ENCODE peak calls at places on chromosomes 5 and 9, in seven cellular contexts. C is right atrium auricular region, K is AG04450, F is heart left ventricle, I is fibroblast of lung, D is AG09309, Z is IMR-90. Q is an unnamed sample.

GRCh38 chr9:130732131-130732530 is 38.6 kb downstream of the EXOSC2 start:
- DNase-seq in K (no peak), F (no peak), D (no peak), C (no peak), I (peak; percentile 18), Z (peak; percentile 31), Q (no peak)

GRCh38 chr9:34984049-34984448 is 5.5 kb upstream of the DNAJB5 start:
- DNase-seq in D (no peak), I (peak; percentile 24), K (no peak), F (no peak), Z (peak; percentile 48), C (no peak), Q (no peak)

GRCh38 chr5:94564812-94565211 is 53.6 kb downstream of the KIAA0825 start:
- DNase-seq in I (no peak), C (no peak), Z (no peak), F (no peak), D (no peak), K (no peak), Q (no peak)

GRCh38 chr9:95018099-95018927 is 291.8 kb downstream of the AOPEP start:
- DNase-seq in I (peak; percentile 92), Z (peak; percentile 97), F (peak; percentile 65), C (no peak), K (peak; percentile 69), D (peak; percentile 88), Q (peak; percentile 24)

GRCh38 chr9:74770508-74771261 is 117.0 kb downstream of the TRPM6 start:
- DNase-seq in Z (no peak), C (no peak), D (no peak), K (no peak), I (no peak), F (peak; percentile 8), Q (peak; percentile 27)

GRCh38 chr9:70936536-70936935 is 184.9 kb downstream of the TRPM3 start:
- DNase-seq in I (no peak), K (no peak), Z (no peak), C (no peak), D (no peak), F (no peak), Q (no peak)

GRCh38 chr9:137128158-137129088 is 10.5 kb upstream of the GRIN1 start:
- DNase-seq in I (no peak), Z (no peak), D (no peak), C (no peak), K (no peak), F (no peak), Q (no peak)

GRCh38 chr9:100580255-100580654 is 2.4 kb downstream of the CAVIN4 start:
- DNase-seq in D (no peak), C (no peak), K (no peak), I (no peak), F (no peak), Z (no peak), Q (no peak)

GRCh38 chr5:171462928-171463843 is 43.7 kb downstream of the FGF18 start:
- DNase-seq in K (no peak), F (no peak), I (peak; percentile 65), C (no peak), D (no peak), Z (peak; percentile 13), Q (no peak)

GRCh38 chr5:132962429-132962928 is 955 bp downstream of the AFF4 start:
- DNase-seq in C (no peak), Z (peak; percentile 76), K (no peak), I (peak; percentile 87), D (no peak), F (peak; percentile 29), Q (peak; percentile 31)

GRCh38 chr5:139241139-139241538 is 43.0 kb upstream of the SIL1 start:
- DNase-seq in C (no peak), F (no peak), Z (no peak), K (no peak), D (no peak), I (no peak), Q (no peak)

GRCh38 chr9:82726404-82727276 is 336.3 kb downstream of the RASEF start:
- DNase-seq in Z (no peak), C (no peak), I (no peak), F (no peak), K (no peak), D (no peak), Q (no peak)

GRCh38 chr9:124267271-124267807 is 9.6 kb downstream of the NEK6 start:
- DNase-seq in Z (peak; percentile 85), K (no peak), D (no peak), C (no peak), F (no peak), I (peak; percentile 56), Q (no peak)

GRCh38 chr5:160262151-160262550 is 32.8 kb downstream of the FABP6 start:
- DNase-seq in C (no peak), K (no peak), Z (no peak), D (no peak), F (no peak), I (no peak), Q (no peak)

GRCh38 chr5:142246-142810 is 49.0 kb upstream of the LRRC14B start:
- DNase-seq in Z (no peak), I (no peak), C (no peak), K (no peak), D (no peak), F (no peak), Q (no peak)
- TF ChIP-seq CTCF in Z (no peak), I (no peak), C (no peak), K (no peak), D (no peak), F (no peak), Q (no peak)

GRCh38 chr5:117379521-117379920 is 804.9 kb upstream of the SEMA6A start:
- DNase-seq in Z (no peak), D (no peak), K (no peak), C (no peak), I (no peak), F (no peak), Q (no peak)
- TF ChIP-seq CTCF in Z (no peak), D (no peak), K (no peak), C (no peak), I (no peak), F (no peak), Q (no peak)

GRCh38 chr5:128491291-128491690 is 46.8 kb downstream of the FBN2 start:
- DNase-seq in C (no peak), I (peak; percentile 5), Z (peak; percentile 23), F (no peak), D (no peak), K (no peak), Q (no peak)

GRCh38 chr5:128493657-128494329 is 44.3 kb downstream of the FBN2 start:
- DNase-seq in C (no peak), D (no peak), Z (peak; percentile 8), I (no peak), F (no peak), K (no peak), Q (no peak)

GRCh38 chr5:128498844-128499455 is 39.1 kb downstream of the FBN2 start:
- DNase-seq in Z (peak; percentile 79), I (peak; percentile 84), F (peak; percentile 17), K (peak; percentile 54), C (no peak), D (peak; percentile 41), Q (peak; percentile 17)

GRCh38 chr5:128494516-128494915 is 43.5 kb downstream of the FBN2 start:
- DNase-seq in D (no peak), F (no peak), I (no peak), K (no peak), Z (no peak), C (no peak), Q (no peak)
- TF ChIP-seq CTCF in D (peak; percentile 13), F (no peak), I (peak; percentile 19), K (peak; percentile 26), Z (no peak), C (no peak), Q (no peak)

GRCh38 chr5:14273207-14273767 is 130.1 kb downstream of the TRIO start:
- DNase-seq in K (no peak), Z (no peak), C (no peak), D (no peak), I (no peak), F (no peak), Q (no peak)

GRCh38 chr5:14272548-14273205 is 129.5 kb downstream of the TRIO start:
- DNase-seq in I (no peak), Z (no peak), F (no peak), K (no peak), D (no peak), C (no peak), Q (no peak)

GRCh38 chr5:14281746-14282181 is 138.6 kb downstream of the TRIO start:
- DNase-seq in K (no peak), Z (no peak), I (no peak), F (no peak), D (no peak), C (no peak), Q (peak; percentile 45)

GRCh38 chr5:14280294-14280854 is 137.2 kb downstream of the TRIO start:
- DNase-seq in F (no peak), C (no peak), Z (no peak), D (no peak), K (no peak), I (no peak), Q (no peak)

GRCh38 chr5:14277407-14278320 is 134.5 kb downstream of the TRIO start:
- DNase-seq in K (no peak), I (no peak), C (no peak), D (no peak), Z (no peak), F (no peak), Q (no peak)
- TF ChIP-seq CTCF in K (no peak), I (no peak), C (no peak), D (no peak), Z (no peak), F (no peak), Q (peak; percentile 8)

DNA sequence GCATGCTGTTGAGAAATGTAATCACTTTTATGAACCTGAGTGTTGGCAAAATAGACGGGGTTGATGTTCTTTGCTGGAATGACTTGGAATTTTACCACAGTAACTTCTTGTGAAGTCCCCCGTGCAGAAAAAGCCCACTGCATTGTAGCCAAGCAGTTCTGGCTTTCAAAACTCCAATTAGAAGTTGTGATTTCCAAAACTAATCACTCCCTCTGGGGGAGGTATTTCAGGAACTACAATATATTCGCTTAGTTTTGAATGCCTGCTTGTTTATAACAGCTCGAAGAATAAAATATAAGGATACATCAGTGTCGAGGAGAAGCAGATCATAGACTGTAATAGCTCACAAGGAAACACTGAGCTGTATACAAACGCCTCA is 111.2 kb downstream of the PAM start:
- DNase-seq in F (no peak), Z (peak; percentile 16), K (no peak), C (no peak), D (no peak), I (peak; percentile 51), Q (no peak)
- TF ChIP-seq CTCF in F (no peak), Z (no peak), K (no peak), C (no peak), D (no peak), I (no peak), Q (no peak)

GRCh38 chr5:179768326-179769085 is 25.3 kb upstream of the LTC4S start:
- DNase-seq in Z (no peak), C (no peak), F (no peak), I (no peak), K (no peak), D (no peak), Q (no peak)
- TF ChIP-seq CTCF in Z (peak; percentile 1), C (peak; percentile 38), F (no peak), I (peak; percentile 10), K (no peak), D (peak; percentile 1), Q (peak; percentile 3)

GRCh38 chr5:77218263-77218662 is 7.8 kb downstream of the PDE8B start:
- DNase-seq in C (no peak), Z (no peak), D (no peak), F (no peak), I (no peak), K (no peak), Q (no peak)
- TF ChIP-seq CTCF in C (peak; percentile 42), Z (no peak), D (peak; percentile 22), F (no peak), I (peak; percentile 33), K (peak; percentile 32), Q (no peak)

GRCh38 chr5:135750506-135750905 is 84.0 kb upstream of the SLC25A48 start:
- DNase-seq in Z (no peak), C (no peak), I (no peak), K (no peak), D (no peak), F (no peak), Q (no peak)
- TF ChIP-seq CTCF in Z (peak; percentile 7), C (no peak), I (no peak), K (peak; percentile 6), D (peak; percentile 26), F (no peak), Q (peak; percentile 33)

Q was measured in GM13977.